ENCODE peak calls at places on chromosomes 11 and 22, in six cellular contexts. One of them, this sample, is unnamed.
A peak's percentile ranks its signal among the peaks of the same experiment; 100 is the strongest.

GRCh38 chr22:38713921-38714320 is 8.2 kb downstream of the GTPBP1 start:
- DNase-seq in stimulated activated CD4-positive, alpha-beta T cell treated with anti-CD3 and anti-CD28 coated beads, Interleukin-4, amount 100 ng/mL, for 48 hours: no peak
- DNase-seq in NCI-H1417: no peak
- DNase-seq in CD8-positive, alpha-beta memory T cell: no peak
- DNase-seq in pancreas: no peak
- DNase-seq in fibroblast of the aortic adventitia: no peak
- DNase-seq in this sample: no peak

GRCh38 chr11:119106564-119107537 is at the start of gene C2CD2L:
- DNase-seq in pancreas: peak; percentile 89
- DNase-seq in CD8-positive, alpha-beta memory T cell: peak; percentile 88
- DNase-seq in fibroblast of the aortic adventitia: peak; percentile 85
- DNase-seq in NCI-H1417: peak; percentile 94
- DNase-seq in stimulated activated CD4-positive, alpha-beta T cell treated with anti-CD3 and anti-CD28 coated beads, Interleukin-4, amount 100 ng/mL, for 48 hours: peak; percentile 81
- DNase-seq in this sample: peak; percentile 72

GRCh38 chr11:6319001-6319878 is 1.1 kb downstream of the CAVIN3 start:
- DNase-seq in pancreas: peak; percentile 19
- DNase-seq in CD8-positive, alpha-beta memory T cell: no peak
- DNase-seq in fibroblast of the aortic adventitia: peak; percentile 45
- DNase-seq in NCI-H1417: no peak
- DNase-seq in stimulated activated CD4-positive, alpha-beta T cell treated with anti-CD3 and anti-CD28 coated beads, Interleukin-4, amount 100 ng/mL, for 48 hours: no peak
- DNase-seq in this sample: no peak

GRCh38 chr11:71446942-71447688 is 1.1 kb downstream of the DHCR7 start:
- DNase-seq in CD8-positive, alpha-beta memory T cell: no peak
- DNase-seq in fibroblast of the aortic adventitia: peak; percentile 66
- DNase-seq in pancreas: no peak
- DNase-seq in NCI-H1417: no peak
- DNase-seq in stimulated activated CD4-positive, alpha-beta T cell treated with anti-CD3 and anti-CD28 coated beads, Interleukin-4, amount 100 ng/mL, for 48 hours: no peak
- DNase-seq in this sample: no peak

GRCh38 chr11:112087212-112087611 is 539 bp downstream of the SDHD start:
- DNase-seq in fibroblast of the aortic adventitia: no peak
- DNase-seq in NCI-H1417: no peak
- DNase-seq in CD8-positive, alpha-beta memory T cell: no peak
- DNase-seq in pancreas: no peak
- DNase-seq in stimulated activated CD4-positive, alpha-beta T cell treated with anti-CD3 and anti-CD28 coated beads, Interleukin-4, amount 100 ng/mL, for 48 hours: no peak
- DNase-seq in this sample: no peak

GRCh38 chr11:72441647-72442267 is 7.4 kb upstream of the CLPB start:
- DNase-seq in CD8-positive, alpha-beta memory T cell: no peak
- DNase-seq in pancreas: no peak
- DNase-seq in stimulated activated CD4-positive, alpha-beta T cell treated with anti-CD3 and anti-CD28 coated beads, Interleukin-4, amount 100 ng/mL, for 48 hours: no peak
- DNase-seq in fibroblast of the aortic adventitia: peak; percentile 77
- DNase-seq in NCI-H1417: no peak
- DNase-seq in this sample: no peak

GRCh38 chr22:42820075-42820763 is 36.9 kb downstream of the ARFGAP3 start:
- DNase-seq in CD8-positive, alpha-beta memory T cell: no peak
- DNase-seq in pancreas: no peak
- DNase-seq in stimulated activated CD4-positive, alpha-beta T cell treated with anti-CD3 and anti-CD28 coated beads, Interleukin-4, amount 100 ng/mL, for 48 hours: no peak
- DNase-seq in NCI-H1417: peak; percentile 55
- DNase-seq in fibroblast of the aortic adventitia: peak; percentile 90
- DNase-seq in this sample: no peak

GRCh38 chr22:24500251-24500820 is 5.2 kb downstream of the UPB1 start:
- DNase-seq in fibroblast of the aortic adventitia: no peak
- DNase-seq in pancreas: no peak
- DNase-seq in CD8-positive, alpha-beta memory T cell: no peak
- DNase-seq in NCI-H1417: no peak
- DNase-seq in stimulated activated CD4-positive, alpha-beta T cell treated with anti-CD3 and anti-CD28 coated beads, Interleukin-4, amount 100 ng/mL, for 48 hours: no peak
- DNase-seq in this sample: no peak

GRCh38 chr11:59891781-59892181 is 13.2 kb downstream of the OOSP3 start:
- DNase-seq in CD8-positive, alpha-beta memory T cell: no peak
- DNase-seq in fibroblast of the aortic adventitia: no peak
- DNase-seq in pancreas: no peak
- DNase-seq in NCI-H1417: no peak
- DNase-seq in stimulated activated CD4-positive, alpha-beta T cell treated with anti-CD3 and anti-CD28 coated beads, Interleukin-4, amount 100 ng/mL, for 48 hours: no peak
- DNase-seq in this sample: no peak

GRCh38 chr11:92226331-92227232 is 2.0 kb downstream of the FAT3 start:
- DNase-seq in pancreas: no peak
- DNase-seq in fibroblast of the aortic adventitia: no peak
- DNase-seq in stimulated activated CD4-positive, alpha-beta T cell treated with anti-CD3 and anti-CD28 coated beads, Interleukin-4, amount 100 ng/mL, for 48 hours: no peak
- DNase-seq in CD8-positive, alpha-beta memory T cell: no peak
- DNase-seq in NCI-H1417: peak; percentile 70
- DNase-seq in this sample: peak; percentile 43